ENCODE peak calls at places on chromosomes 13 and 19, in eight cellular contexts. M is body of pancreas, X is tibial nerve, C is uterus, P is heart left ventricle, Q is ovary, D is sigmoid colon, R is adrenal gland. U is an unnamed sample.

GRCh38 chr13:95676775-95677563 is at the start of gene DNAJC3:
- DNase-seq in M (peak), X (peak), C (peak), P (peak), Q (peak), D (peak), R (peak), U (peak)

GRCh38 chr19:50419580-50420035 is 870 bp downstream of the SPIB start:
- DNase-seq in M (no peak), X (no peak), C (no peak), P (no peak), Q (no peak), D (no peak), R (no peak), U (no peak)

GRCh38 chr19:46713781-46714522 is 3.0 kb downstream of the PRKD2 start:
- DNase-seq in M (peak), X (peak), C (peak), P (peak), Q (peak), D (peak), R (peak), U (peak)

GRCh38 chr13:110109910-110110309 is 197.0 kb downstream of the COL4A1 start:
- DNase-seq in M (peak), X (no peak), C (peak), P (peak), Q (peak), D (peak), R (peak), U (no peak)

GRCh38 chr13:103803349-103803748 is 737.1 kb upstream of the SLC10A2 start:
- DNase-seq in M (no peak), X (no peak), C (no peak), P (no peak), Q (no peak), D (no peak), R (no peak), U (no peak)

GRCh38 chr13:95185311-95185710 is 115.9 kb downstream of the ABCC4 start:
- DNase-seq in M (no peak), X (no peak), C (no peak), P (no peak), Q (no peak), D (no peak), R (no peak), U (no peak)

GRCh38 chr13:23858586-23858985 is 30.6 kb downstream of the MIPEP start:
- DNase-seq in M (no peak), X (no peak), C (no peak), P (no peak), Q (no peak), D (no peak), R (no peak), U (no peak)

GRCh38 chr13:39779337-39780270 is 124.1 kb downstream of the COG6 start:
- DNase-seq in M (peak), X (peak), C (no peak), P (no peak), Q (no peak), D (no peak), R (no peak), U (no peak)

GRCh38 chr13:43963726-43964125 is 84.0 kb downstream of the LACC1 start:
- DNase-seq in M (no peak), X (no peak), C (no peak), P (no peak), Q (peak), D (no peak), R (no peak), U (no peak)

GRCh38 chr13:100673831-100674362 is 698 bp downstream of the TMTC4 start:
- DNase-seq in M (peak), X (peak), C (peak), P (peak), Q (peak), D (peak), R (peak), U (no peak)

GRCh38 chr19:28242317-28242927 is 970.5 kb downstream of the UQCRFS1 start:
- DNase-seq in M (peak), X (peak), C (no peak), P (no peak), Q (no peak), D (no peak), R (no peak), U (no peak)

GRCh38 chr13:35994131-35994966 is 136.8 kb downstream of the DCLK1 start:
- DNase-seq in M (peak), X (no peak), C (peak), P (no peak), Q (peak), D (no peak), R (peak), U (no peak)

GRCh38 chr13:111175372-111175771 is 60.3 kb downstream of the ARHGEF7 start:
- DNase-seq in M (no peak), X (no peak), C (no peak), P (no peak), Q (no peak), D (no peak), R (no peak), U (no peak)

DNA sequence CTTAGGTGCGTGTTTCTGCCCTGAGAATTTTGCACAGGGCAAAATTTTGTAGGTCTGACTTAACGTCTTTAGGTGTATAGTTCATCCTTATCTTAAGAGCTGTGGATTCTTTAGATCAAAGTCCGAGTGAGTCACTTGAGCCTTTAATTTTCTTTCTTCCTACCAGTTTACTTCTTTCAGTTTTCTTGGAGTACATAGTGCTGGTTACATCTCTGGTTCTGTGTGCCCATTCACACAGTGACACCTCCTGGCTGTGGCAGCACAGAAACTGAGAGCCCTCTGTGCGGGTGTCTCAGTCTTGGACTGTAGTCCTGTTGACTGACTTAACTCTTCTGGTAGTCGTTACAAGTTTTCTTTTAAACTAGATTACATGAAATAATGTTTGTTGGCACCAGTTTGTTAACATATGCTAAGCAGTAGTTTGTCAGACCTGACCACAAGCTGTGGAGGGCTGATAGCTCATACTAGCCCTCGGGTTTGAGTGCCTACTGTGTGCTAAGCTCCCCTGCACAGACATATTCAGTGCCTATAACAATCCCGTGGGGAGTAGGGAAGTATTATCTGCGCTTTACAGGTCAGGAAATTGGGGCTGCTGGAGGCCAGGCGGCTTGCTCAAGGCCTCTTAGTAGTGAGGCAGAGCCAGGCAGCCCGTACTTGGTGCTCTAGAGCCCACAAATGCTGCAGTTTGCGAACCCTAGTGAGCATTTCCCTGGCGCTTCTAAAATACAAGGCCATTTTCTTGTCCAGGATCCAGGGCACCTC is 1.6 kb downstream of the GATAD2A start:
- DNase-seq in M (peak), X (no peak), C (no peak), P (no peak), Q (no peak), D (peak), R (peak), U (no peak)
- TF ChIP-seq CTCF in M (peak), X (no peak), C (no peak), P (peak), Q (no peak), D (no peak), R (no peak), U (no peak)

GRCh38 chr19:8307965-8308866 is at the start of gene CD320:
- DNase-seq in M (peak), X (peak), C (peak), P (peak), Q (peak), D (peak), R (peak), U (no peak)
- TF ChIP-seq POLR2A in M (peak), X (no peak), C (peak), P (peak), Q (peak), D (no peak), R (no peak), U (peak)

GRCh38 chr19:38706792-38707511 is 37.3 kb downstream of the CAPN12 start:
- DNase-seq in M (no peak), X (no peak), C (no peak), P (no peak), Q (no peak), D (no peak), R (no peak), U (no peak)
- H3K27ac ChIP-seq in M (no peak), X (peak), C (peak), P (peak), Q (no peak), D (peak), R (peak), U (peak)

GRCh38 chr19:57466489-57466888 is 9.5 kb upstream of the VN1R1 start:
- DNase-seq in M (no peak), X (no peak), C (no peak), P (no peak), Q (no peak), D (no peak), R (no peak), U (no peak)

GRCh38 chr19:57465680-57466381 is 8.9 kb upstream of the VN1R1 start:
- DNase-seq in M (no peak), X (no peak), C (no peak), P (no peak), Q (no peak), D (no peak), R (no peak), U (no peak)
- TF ChIP-seq CTCF in M (no peak), X (no peak), C (no peak), P (peak), Q (no peak), D (no peak), R (no peak), U (no peak)

GRCh38 chr19:42401365-42402303 is 11.5 kb upstream of the CNFN start:
- DNase-seq in M (peak), X (peak), C (peak), P (peak), Q (peak), D (peak), R (peak), U (no peak)
- TF ChIP-seq POLR2A in M (peak), X (no peak), C (no peak), P (no peak), Q (no peak), D (no peak), R (peak), U (no peak)

DNA sequence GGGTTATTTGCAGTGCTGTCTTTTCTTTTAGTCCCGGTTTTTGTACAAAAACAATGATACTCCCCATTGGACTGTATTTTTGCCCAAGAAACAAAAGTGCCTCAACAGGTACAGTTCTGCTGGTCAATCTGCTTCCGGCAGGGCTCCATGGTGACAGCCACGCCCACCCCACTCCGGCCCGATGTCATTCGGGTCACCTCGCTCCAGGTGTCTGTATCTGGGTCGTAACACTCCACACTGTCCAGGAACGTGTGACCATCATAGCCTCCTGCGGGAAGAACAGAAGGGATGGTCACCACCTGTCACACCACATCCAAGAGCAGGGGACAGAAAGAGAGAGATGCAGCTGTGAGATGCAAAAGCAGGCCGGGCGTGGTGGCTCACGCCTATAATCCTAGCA is 16.6 kb downstream of the KEAP1 start:
- DNase-seq in M (no peak), X (no peak), C (no peak), P (no peak), Q (no peak), D (no peak), R (no peak), U (no peak)
- H3K27ac ChIP-seq in M (no peak), X (no peak), C (no peak), P (no peak), Q (no peak), D (no peak), R (peak), U (no peak)

DNA sequence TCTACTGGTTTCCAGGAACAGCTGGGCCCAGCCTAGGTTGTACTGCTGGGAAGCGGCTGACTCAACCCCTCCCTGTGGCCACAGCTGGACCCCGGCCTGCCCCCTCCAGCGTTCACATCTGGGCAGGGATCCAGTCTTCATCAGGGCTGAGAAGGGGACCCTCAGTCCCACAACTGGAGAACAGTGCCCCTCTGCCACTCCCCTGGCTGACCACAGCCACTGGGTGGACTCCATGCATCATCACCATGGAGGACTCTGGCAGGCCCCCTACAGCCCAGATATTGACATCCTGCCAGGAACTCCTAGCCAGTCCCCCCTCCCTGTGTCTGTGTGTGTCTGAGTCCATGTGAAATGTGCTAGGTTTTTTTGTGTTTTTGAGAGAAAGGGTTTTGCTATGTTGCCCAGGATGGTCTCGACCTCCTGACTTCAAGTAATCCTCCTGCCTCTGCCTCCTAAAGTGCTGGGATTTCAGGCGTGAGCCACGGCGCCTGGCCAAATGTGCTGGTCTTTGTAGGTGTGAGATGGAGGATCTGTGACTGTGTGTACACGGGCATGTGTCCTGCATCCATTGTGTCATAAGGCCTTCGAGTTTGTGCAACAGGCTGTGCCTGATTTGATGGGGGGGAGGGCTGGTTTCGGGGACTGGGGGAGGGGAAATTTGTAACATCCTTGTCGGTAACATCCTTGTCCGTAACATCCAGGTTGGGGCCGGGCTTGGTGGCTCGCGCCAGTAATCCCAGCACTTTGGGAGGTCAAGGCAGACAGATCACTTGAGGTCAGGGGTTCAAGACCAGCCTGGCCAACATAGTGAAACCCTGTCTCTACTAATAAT is 4.0 kb upstream of the HOOK2 start:
- DNase-seq in M (peak), X (no peak), C (peak), P (peak), Q (peak), D (peak), R (peak), U (no peak)
- TF ChIP-seq CTCF in M (no peak), X (no peak), C (no peak), P (no peak), Q (no peak), D (no peak), R (no peak), U (no peak)

DNA sequence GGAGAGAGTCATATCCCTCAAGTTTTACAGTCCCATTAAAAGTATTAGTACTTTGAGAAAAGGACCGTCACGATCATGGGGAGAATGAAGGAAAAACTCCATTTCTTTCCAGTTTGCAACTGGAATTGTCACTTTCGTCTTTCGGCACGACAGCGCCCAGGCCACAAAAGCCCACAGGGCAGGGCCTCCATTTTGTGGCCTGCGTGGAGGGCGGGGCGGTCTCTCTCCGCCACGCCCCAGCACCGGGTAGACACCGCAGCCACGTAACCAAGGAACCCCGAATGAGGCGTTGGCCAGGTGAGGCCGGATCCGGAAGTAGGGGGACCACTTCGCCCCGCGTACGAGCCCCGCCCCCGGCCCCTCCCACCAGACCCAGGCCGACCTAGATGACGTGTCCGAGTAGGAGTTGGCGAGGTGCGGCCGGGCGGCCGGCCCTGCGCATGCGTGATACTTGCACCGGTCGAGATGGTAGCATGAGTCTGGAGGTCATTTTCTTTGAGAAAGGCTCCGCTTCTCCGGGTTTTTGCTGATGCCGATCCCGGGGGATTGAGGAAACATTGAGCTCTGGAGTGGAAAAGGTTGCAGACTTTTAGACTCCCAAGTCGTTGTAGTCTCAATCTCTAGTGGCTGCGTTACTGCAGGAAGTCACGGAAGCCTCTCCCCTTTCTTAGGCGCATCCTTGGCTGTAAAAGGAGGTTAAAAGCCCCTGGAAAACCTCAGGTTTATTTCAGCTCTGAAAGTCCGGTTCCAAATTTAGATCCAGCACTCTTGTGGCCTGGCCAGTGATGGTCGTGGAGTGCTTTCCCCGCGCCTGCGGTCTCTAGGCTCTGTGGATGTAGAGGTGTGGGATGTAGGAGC is 2.7 kb upstream of the TM9SF2 start:
- DNase-seq in M (peak), X (peak), C (peak), P (peak), Q (peak), D (peak), R (peak), U (peak)
- TF ChIP-seq POLR2A in M (peak), X (no peak), C (peak), P (peak), Q (peak), D (no peak), R (peak), U (peak)

GRCh38 chr19:45515081-45515624 is 7.9 kb downstream of the VASP start:
- DNase-seq in M (no peak), X (peak), C (no peak), P (no peak), Q (no peak), D (no peak), R (no peak), U (no peak)
- H3K27ac ChIP-seq in M (peak), X (peak), C (peak), P (peak), Q (no peak), D (peak), R (peak), U (peak)